ENCODE peak calls at places on chromosomes 5 and 9, in six cellular contexts. O is neural progenitor cell, R is GM23338, F is GM23248, Z is PC-3, N is SK-N-SH. C is an unnamed sample. For H3F3A, the result is how much of the 10 kb centered on the place peaks cover.

GRCh38 chr9:91966503-91966902 is 16.5 kb upstream of the ROR2 start:
- DNase-seq in N (no peak), O (no peak), Z (no peak), F (peak), R (no peak), C (no peak)

GRCh38 chr5:176995122-176995490 is 11.5 kb downstream of the UIMC1 start:
- DNase-seq in R (no peak), N (no peak), O (no peak), Z (no peak), F (no peak), C (no peak)

GRCh38 chr9:110842169-110842568 is 173.6 kb downstream of the MUSK start:
- DNase-seq in R (peak), F (no peak), N (no peak), Z (peak), O (no peak), C (no peak)

GRCh38 chr9:96413312-96414221 is 4.6 kb downstream of the ZNF367 start:
- DNase-seq in N (no peak), O (no peak), F (no peak), R (no peak), Z (no peak), C (no peak)

GRCh38 chr9:136001231-136001630 is 40.1 kb upstream of the UBAC1 start:
- DNase-seq in F (no peak), N (no peak), O (no peak), R (peak), Z (no peak), C (no peak)

GRCh38 chr5:132499440-132500243 is 9.1 kb upstream of the IRF1 start:
- DNase-seq in Z (no peak), F (no peak), O (no peak), R (no peak), N (no peak), C (peak)

GRCh38 chr9:131585375-131585774 is 40.1 kb downstream of the PRRT1B start:
- DNase-seq in F (no peak), N (no peak), R (no peak), O (no peak), Z (no peak), C (peak)

GRCh38 chr5:131382407-131383395 is 118.8 kb downstream of the CDC42SE2 start:
- DNase-seq in R (peak), F (peak), Z (peak), N (peak), O (peak), C (peak)

GRCh38 chr5:79510638-79511037 is 3.3 kb downstream of the HOMER1 start:
- DNase-seq in O (no peak), R (no peak), F (no peak), Z (no peak), N (no peak), C (no peak)

GRCh38 chr5:41869150-41869738 is 981 bp downstream of the OXCT1 start:
- DNase-seq in O (peak), R (peak), Z (peak), N (peak), F (peak), C (no peak)

GRCh38 chr9:108272350-108272899 is 583.4 kb downstream of the ACTL7B start:
- DNase-seq in F (peak), O (peak), R (peak), Z (peak), N (peak), C (peak)

GRCh38 chr9:61673247-61673646 is 483.4 kb downstream of the SPATA31A7 start:
- DNase-seq in F (no peak), Z (no peak), R (no peak), O (no peak), N (no peak), C (no peak)

GRCh38 chr5:114447084-114447773 is 85.4 kb downstream of the KCNN2 start:
- DNase-seq in N (no peak), Z (peak), R (peak), F (peak), O (peak), C (peak)

GRCh38 chr9:131610231-131610761 is 65.0 kb downstream of the PRRT1B start:
- DNase-seq in Z (no peak), R (no peak), N (no peak), O (no peak), F (peak), C (no peak)

GRCh38 chr5:57488308-57488955 is 5.8 kb upstream of the ACTBL2 start:
- DNase-seq in R (no peak), O (no peak), N (no peak), Z (peak), F (peak), C (no peak)

GRCh38 chr5:6787941-6788340 is 74.7 kb downstream of the TENT4A start:
- DNase-seq in Z (no peak), N (no peak), O (no peak), R (no peak), F (no peak), C (no peak)

GRCh38 chr9:91332476-91333231 is 29.1 kb downstream of the AUH start:
- DNase-seq in O (no peak), R (no peak), F (no peak), Z (no peak), N (no peak), C (no peak)

GRCh38 chr5:41978686-41979085 is 53.6 kb downstream of the FBXO4 start:
- DNase-seq in N (no peak), O (no peak), F (peak), R (no peak), Z (no peak), C (no peak)

GRCh38 chr5:180350296-180350695 is 2.8 kb downstream of the GFPT2 start:
- DNase-seq in R (no peak), Z (no peak), N (no peak), O (no peak), F (no peak), C (no peak)

GRCh38 chr9:68704804-68705635 is at the start of gene PIP5K1B:
- DNase-seq in R (peak), Z (peak), F (peak), N (peak), O (peak), C (peak)

GRCh38 chr9:97704327-97704677 is 7.2 kb upstream of the XPA start:
- DNase-seq in F (peak), Z (no peak), N (no peak), O (no peak), R (no peak), C (no peak)

GRCh38 chr9:105647595-105648349 is 14.5 kb upstream of the TAL2 start:
- DNase-seq in N (no peak), Z (no peak), R (peak), F (no peak), O (peak), C (no peak)

GRCh38 chr5:122341087-122341486 is 29.1 kb downstream of the SNCAIP start:
- DNase-seq in N (no peak), R (no peak), O (no peak), F (peak), Z (no peak), C (no peak)

GRCh38 chr9:33108472-33108871 is 32.0 kb upstream of the SMU1 start:
- DNase-seq in F (no peak), O (no peak), R (no peak), N (no peak), Z (no peak), C (no peak)

GRCh38 chr5:176738851-176739250 is 71.5 kb upstream of the UNC5A start:
- DNase-seq in N (peak), Z (no peak), F (no peak), O (no peak), R (no peak), C (no peak)

GRCh38 chr5:73896117-73896516 is 270.1 kb downstream of the ARHGEF28 start:
- DNase-seq in R (no peak), F (no peak), O (no peak), Z (no peak), N (no peak), C (no peak)

GRCh38 chr9:98062161-98062560 is 5.6 kb downstream of the NANS start:
- DNase-seq in N (no peak), F (no peak), O (no peak), Z (no peak), R (no peak), C (no peak)

GRCh38 chr9:80086822-80087345 is 515.1 kb downstream of the TLE4 start:
- DNase-seq in Z (no peak), R (no peak), F (no peak), O (no peak), N (no peak), C (no peak)

GRCh38 chr9:80091526-80091925 is 519.8 kb downstream of the TLE4 start:
- DNase-seq in O (no peak), Z (no peak), N (no peak), F (no peak), R (no peak), C (no peak)

GRCh38 chr9:80093695-80094094 is 521.9 kb downstream of the TLE4 start:
- DNase-seq in N (no peak), O (no peak), F (no peak), R (no peak), Z (no peak), C (no peak)

GRCh38 chr9:80086386-80086785 is 514.6 kb downstream of the TLE4 start:
- DNase-seq in Z (no peak), R (no peak), F (no peak), N (no peak), O (no peak), C (no peak)

GRCh38 chr9:80090317-80090716 is 518.6 kb downstream of the TLE4 start:
- DNase-seq in Z (no peak), F (no peak), R (no peak), O (no peak), N (no peak), C (no peak)
- H2AFZ ChIP-seq in Z (no peak), F (no peak), R (no peak), O (no peak), N (no peak), C (no peak)

GRCh38 chr5:61311836-61312808 is 19.9 kb upstream of the ZSWIM6 start:
- DNase-seq in N (no peak), R (no peak), Z (peak), F (peak), O (no peak), C (no peak)
- H3F3A ChIP-seq in N (under half), R (under half), Z (under half), F (under half), O (under half), C (under half)

DNA sequence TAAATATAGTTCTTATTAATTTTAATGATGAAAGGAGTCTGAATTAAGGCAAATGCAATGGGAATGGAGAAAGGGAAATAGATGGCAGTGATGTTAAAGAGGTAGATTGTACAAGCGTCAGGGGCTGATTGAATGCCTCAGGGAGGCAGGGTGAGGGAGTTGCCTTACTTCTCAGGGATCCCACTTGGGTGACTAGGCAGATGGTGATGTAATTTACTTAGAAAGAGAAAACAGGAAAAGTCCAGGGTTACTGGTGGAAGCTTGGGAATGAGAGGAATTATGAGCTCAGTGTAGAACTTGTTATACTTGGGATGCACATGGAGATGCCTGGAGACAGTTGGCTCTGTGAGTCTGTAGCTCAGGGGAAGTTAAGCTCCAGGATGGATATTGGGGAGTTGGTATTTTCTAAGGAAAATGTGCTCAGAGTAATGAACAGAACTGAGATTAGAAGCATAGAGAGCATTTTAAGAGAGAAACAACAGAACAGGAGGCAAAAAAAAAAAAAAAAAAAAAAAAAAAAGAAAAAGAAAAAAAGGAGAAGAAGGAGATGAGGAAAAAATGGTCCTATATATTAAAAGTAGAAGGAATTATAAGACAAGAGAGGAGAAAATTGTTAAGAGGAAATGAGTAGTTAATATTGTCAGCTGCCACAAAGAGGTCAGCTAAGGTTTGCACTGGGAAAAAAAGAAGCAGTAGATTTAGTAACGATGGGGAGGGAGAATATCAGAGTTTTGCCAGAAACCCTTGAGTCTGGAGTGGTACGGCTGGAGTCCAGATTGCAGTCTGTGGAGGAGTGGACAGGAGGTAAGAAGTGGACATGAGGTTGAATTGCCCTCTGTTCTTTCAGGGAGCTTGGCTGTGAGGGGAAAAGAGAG is 88.0 kb upstream of the ELL2 start:
- DNase-seq in F (peak), Z (no peak), O (no peak), N (no peak), R (no peak), C (no peak)
- TF ChIP-seq EZH2phosphoT487 in F (no peak), Z (no peak), O (no peak), N (no peak), R (no peak), C (no peak)

GRCh38 chr9:106753155-106753671 is 109.8 kb upstream of the ZNF462 start:
- DNase-seq in Z (no peak), R (no peak), N (no peak), F (no peak), O (no peak), C (peak)
- H2AFZ ChIP-seq in Z (no peak), R (peak), N (no peak), F (no peak), O (no peak), C (peak)

DNA sequence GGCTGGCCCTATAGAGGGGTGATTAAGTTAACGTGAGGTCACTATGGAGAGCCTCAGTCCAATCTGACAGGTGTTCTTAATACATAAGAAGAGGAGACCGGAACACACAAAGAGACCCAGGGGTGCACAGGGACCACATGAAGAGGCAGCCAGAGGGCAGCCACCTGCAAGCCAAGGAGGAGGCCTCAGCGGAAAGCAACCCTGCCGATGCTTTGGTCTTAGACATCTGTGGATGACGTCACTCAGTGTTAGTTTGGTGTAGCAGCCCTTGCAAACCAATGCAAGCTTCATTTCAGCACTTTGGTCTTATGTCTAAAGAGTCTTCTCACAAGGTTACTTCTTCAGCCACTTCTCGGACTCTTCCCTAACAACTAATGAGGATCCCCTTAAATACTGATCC is 47.6 kb upstream of the GRHPR start:
- DNase-seq in O (no peak), Z (no peak), R (no peak), F (no peak), N (no peak), C (no peak)
- H3F3A ChIP-seq in O (under half), Z (under half), R (under half), F (under half), N (under half), C (under half)